ENCODE peak calls at places on chromosome 14, in eight cellular contexts. Z is endothelial cell of umbilical vein, Q is transverse colon, T is spleen, X is vagina, O is stomach, G is HCT116, H is sigmoid colon. U is an unnamed sample. For H3K9me3, the result is how much of the 10 kb centered on the place peaks cover.

GRCh38 chr14:64841121-64841611 is 38.5 kb downstream of the SPTB start:
- DNase-seq in Z (no peak), Q (no peak), T (no peak), X (no peak), O (no peak), G (peak), H (no peak), U (no peak)

GRCh38 chr14:95162641-95163040 is 5.3 kb upstream of the DICER1 start:
- DNase-seq in Z (no peak), Q (no peak), T (no peak), X (no peak), O (no peak), G (no peak), H (no peak), U (no peak)

GRCh38 chr14:95456281-95456680 is 60.2 kb downstream of the SYNE3 start:
- DNase-seq in Z (no peak), Q (no peak), T (no peak), X (no peak), O (no peak), G (no peak), H (no peak), U (no peak)

GRCh38 chr14:74596747-74597456 is 15.1 kb downstream of the LTBP2 start:
- DNase-seq in Z (no peak), Q (no peak), T (no peak), X (no peak), O (no peak), G (no peak), H (no peak), U (no peak)

GRCh38 chr14:74950795-74951442 is 4.5 kb downstream of the PGF start:
- DNase-seq in Z (no peak), Q (peak), T (peak), X (no peak), O (peak), G (no peak), H (no peak), U (no peak)

GRCh38 chr14:65318636-65319506 is 93.7 kb upstream of the FUT8 start:
- DNase-seq in Z (no peak), Q (no peak), T (no peak), X (no peak), O (no peak), G (no peak), H (no peak), U (no peak)

GRCh38 chr14:61965030-61965745 is 203.0 kb downstream of the SNAPC1 start:
- DNase-seq in Z (no peak), Q (no peak), T (no peak), X (no peak), O (no peak), G (no peak), H (no peak), U (no peak)

GRCh38 chr14:61927521-61927920 is 165.3 kb downstream of the SNAPC1 start:
- DNase-seq in Z (no peak), Q (no peak), T (no peak), X (no peak), O (no peak), G (no peak), H (no peak), U (no peak)

GRCh38 chr14:61847861-61848260 is 85.6 kb downstream of the SNAPC1 start:
- DNase-seq in Z (no peak), Q (no peak), T (no peak), X (no peak), O (no peak), G (no peak), H (no peak), U (no peak)

GRCh38 chr14:91398707-91399106 is 18.9 kb downstream of the CCDC88C start:
- DNase-seq in Z (no peak), Q (no peak), T (peak), X (no peak), O (no peak), G (no peak), H (no peak), U (no peak)

GRCh38 chr14:101405171-101405883 is 156.0 kb upstream of the DIO3 start:
- DNase-seq in Z (no peak), Q (peak), T (no peak), X (no peak), O (peak), G (no peak), H (no peak), U (no peak)

GRCh38 chr14:53500191-53500590 is 347.1 kb upstream of the DDHD1 start:
- DNase-seq in Z (no peak), Q (no peak), T (no peak), X (no peak), O (no peak), G (no peak), H (no peak), U (no peak)

GRCh38 chr14:92465353-92466067 is 48.1 kb upstream of the RIN3 start:
- DNase-seq in Z (no peak), Q (no peak), T (peak), X (no peak), O (no peak), G (no peak), H (peak), U (no peak)

GRCh38 chr14:94929354-94929753 is 159.4 kb upstream of the GSC start:
- DNase-seq in Z (no peak), Q (no peak), T (no peak), X (no peak), O (no peak), G (no peak), H (no peak), U (no peak)

GRCh38 chr14:95485222-95485819 is 31.1 kb downstream of the SYNE3 start:
- DNase-seq in Z (no peak), Q (no peak), T (no peak), X (no peak), O (no peak), G (no peak), H (no peak), U (no peak)

GRCh38 chr14:36522347-36522971 is 2.4 kb upstream of the NKX2-1 start:
- DNase-seq in Z (no peak), Q (no peak), T (no peak), X (no peak), O (no peak), G (no peak), H (no peak), U (peak)

GRCh38 chr14:38248629-38249028 is 7.3 kb downstream of the CLEC14A start:
- DNase-seq in Z (no peak), Q (no peak), T (no peak), X (no peak), O (no peak), G (no peak), H (no peak), U (no peak)

GRCh38 chr14:49945448-49946319 is 52.8 kb downstream of the ARF6 start:
- DNase-seq in Z (no peak), Q (no peak), T (no peak), X (no peak), O (no peak), G (no peak), H (no peak), U (no peak)

GRCh38 chr14:86540636-86541247 is 1010.8 kb downstream of the FLRT2 start:
- DNase-seq in Z (no peak), Q (no peak), T (no peak), X (no peak), O (no peak), G (no peak), H (no peak), U (no peak)

GRCh38 chr14:85686908-85687307 is 157.0 kb downstream of the FLRT2 start:
- DNase-seq in Z (no peak), Q (no peak), T (no peak), X (no peak), O (no peak), G (no peak), H (no peak), U (no peak)

GRCh38 chr14:91858536-91859275 is 8.6 kb downstream of the TC2N start:
- DNase-seq in Z (peak), Q (no peak), T (no peak), X (no peak), O (no peak), G (peak), H (no peak), U (no peak)

GRCh38 chr14:28242895-28243294 is 523.7 kb upstream of the FOXG1 start:
- DNase-seq in Z (no peak), Q (no peak), T (no peak), X (no peak), O (no peak), G (no peak), H (no peak), U (no peak)

GRCh38 chr14:57879516-57879915 is 13.6 kb upstream of the SLC35F4 start:
- DNase-seq in Z (no peak), Q (no peak), T (no peak), X (no peak), O (no peak), G (no peak), H (no peak), U (no peak)

GRCh38 chr14:32307881-32308582 is 21.1 kb upstream of the AKAP6 start:
- DNase-seq in Z (peak), Q (peak), T (no peak), X (no peak), O (peak), G (no peak), H (no peak), U (no peak)

GRCh38 chr14:68753696-68754095 is 39.2 kb downstream of the ZFP36L1 start:
- DNase-seq in Z (no peak), Q (no peak), T (no peak), X (no peak), O (no peak), G (no peak), H (no peak), U (no peak)

GRCh38 chr14:61754627-61755381 is 7.4 kb upstream of the SNAPC1 start:
- DNase-seq in Z (peak), Q (no peak), T (no peak), X (no peak), O (no peak), G (no peak), H (no peak), U (no peak)

GRCh38 chr14:44962573-44963528 is 861 bp downstream of the TOGARAM1 start:
- DNase-seq in Z (peak), Q (peak), T (peak), X (no peak), O (peak), G (no peak), H (peak), U (no peak)

DNA sequence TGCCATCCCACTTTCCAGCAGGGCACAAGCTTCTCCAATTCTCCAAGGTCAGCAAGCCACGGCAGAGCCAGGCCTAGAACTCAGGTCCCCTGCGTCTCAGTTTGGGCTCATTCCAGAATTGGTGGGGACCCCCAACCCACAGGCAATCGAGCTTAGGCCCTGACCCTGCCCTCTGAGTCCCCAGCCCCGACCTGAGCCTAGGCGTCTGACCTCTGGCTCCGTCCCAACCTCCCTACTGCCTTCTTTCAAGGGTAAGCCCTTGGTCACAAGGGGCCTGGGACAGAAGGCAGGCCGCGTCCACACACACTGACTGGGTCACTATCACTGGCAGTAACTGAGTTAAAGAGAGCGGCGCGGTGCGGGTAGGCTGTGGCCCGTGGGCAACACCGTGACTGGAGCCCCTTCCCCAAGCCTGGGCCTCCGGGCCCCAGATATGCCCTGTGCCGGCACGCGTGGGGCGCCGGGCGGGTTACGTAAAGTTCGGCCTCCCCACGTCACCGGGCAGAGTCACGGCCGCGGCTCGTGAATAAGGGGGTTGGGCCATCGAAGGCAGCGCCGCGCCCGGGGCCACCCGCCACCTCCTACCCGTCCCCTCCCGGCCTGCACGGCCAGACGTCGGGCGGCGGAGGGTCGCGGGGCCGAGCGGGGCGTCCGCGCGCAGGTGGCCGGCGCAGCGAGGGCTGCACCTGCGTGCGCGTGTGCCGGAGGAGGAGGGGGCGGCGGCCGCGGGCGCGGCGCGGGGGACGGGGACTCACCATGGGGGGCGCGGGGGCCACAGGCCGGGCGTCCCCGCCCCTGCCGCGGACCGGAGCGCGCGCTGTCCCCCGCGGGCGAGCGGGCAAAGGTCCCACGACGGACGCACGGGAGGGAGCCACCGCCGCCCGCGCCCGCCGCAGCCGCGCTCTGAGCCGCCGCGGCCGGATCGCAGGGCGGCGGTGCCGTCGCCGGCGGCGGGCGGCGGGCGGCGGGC is 517 bp downstream of the ANKRD9 start:
- DNase-seq in Z (peak), Q (peak), T (peak), X (no peak), O (peak), G (no peak), H (peak), U (peak)
- TF ChIP-seq POLR2A in Z (no peak), Q (peak), T (no peak), X (peak), O (no peak), G (no peak), H (no peak), U (no peak)

GRCh38 chr14:26835949-26836570 is 238.2 kb upstream of the NOVA1 start:
- DNase-seq in Z (peak), Q (no peak), T (no peak), X (no peak), O (no peak), G (no peak), H (no peak), U (no peak)
- H3K9me3 ChIP-seq in Z (under half), Q (under half), T (under half), X (under half), O (under half), G (under half), H (under half), U (under half)

GRCh38 chr14:103349982-103350381 is 15.9 kb downstream of the EIF5 start:
- DNase-seq in Z (no peak), Q (no peak), T (no peak), X (no peak), O (no peak), G (no peak), H (peak), U (no peak)
- TF ChIP-seq POLR2AphosphoS5 in Z (no peak), Q (no peak), T (no peak), X (no peak), O (no peak), G (no peak), H (no peak), U (no peak)

DNA sequence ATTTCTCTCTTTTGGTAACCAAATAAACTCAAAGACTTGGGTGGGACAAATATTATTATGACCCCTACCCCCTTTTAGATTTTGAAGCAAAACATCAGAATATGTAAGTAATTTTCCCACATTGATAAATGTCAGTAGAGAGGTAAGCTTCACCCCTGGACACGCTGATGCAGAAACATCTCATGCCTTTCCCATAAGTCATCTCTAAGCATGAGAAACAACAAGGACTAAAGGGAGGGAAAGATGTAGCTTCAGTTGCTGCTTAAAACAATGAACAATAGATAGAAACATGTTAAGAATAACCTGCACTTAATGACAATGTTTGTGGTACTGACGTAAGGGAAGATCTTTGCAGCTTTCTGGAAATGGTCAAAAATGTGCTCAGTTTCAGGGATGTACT is 56.3 kb upstream of the SLC8A3 start:
- DNase-seq in Z (no peak), Q (no peak), T (no peak), X (no peak), O (no peak), G (no peak), H (no peak), U (no peak)
- TF ChIP-seq POLR2A in Z (no peak), Q (no peak), T (no peak), X (no peak), O (no peak), G (no peak), H (no peak), U (no peak)

GRCh38 chr14:100004392-100004791 is 60.8 kb upstream of the EVL start:
- DNase-seq in Z (no peak), Q (no peak), T (no peak), X (no peak), O (no peak), G (peak), H (no peak), U (no peak)
- H3K9me3 ChIP-seq in Z (under half), Q (under half), T (under half), X (under half), O (under half), G (under half), H (under half), U (under half)

GRCh38 chr14:105526781-105527380 is 498 bp downstream of the TMEM121 start:
- DNase-seq in Z (no peak), Q (no peak), T (peak), X (no peak), O (no peak), G (no peak), H (no peak), U (no peak)

GRCh38 chr14:105528197-105528858 is 1.9 kb downstream of the TMEM121 start:
- DNase-seq in Z (peak), Q (peak), T (peak), X (no peak), O (peak), G (no peak), H (peak), U (peak)

GRCh38 chr14:105525326-105525725 is 1.1 kb upstream of the TMEM121 start:
- DNase-seq in Z (no peak), Q (no peak), T (no peak), X (no peak), O (no peak), G (no peak), H (no peak), U (no peak)

GRCh38 chr14:105527381-105528196 is 1.2 kb downstream of the TMEM121 start:
- DNase-seq in Z (no peak), Q (no peak), T (peak), X (no peak), O (no peak), G (no peak), H (no peak), U (no peak)

DNA sequence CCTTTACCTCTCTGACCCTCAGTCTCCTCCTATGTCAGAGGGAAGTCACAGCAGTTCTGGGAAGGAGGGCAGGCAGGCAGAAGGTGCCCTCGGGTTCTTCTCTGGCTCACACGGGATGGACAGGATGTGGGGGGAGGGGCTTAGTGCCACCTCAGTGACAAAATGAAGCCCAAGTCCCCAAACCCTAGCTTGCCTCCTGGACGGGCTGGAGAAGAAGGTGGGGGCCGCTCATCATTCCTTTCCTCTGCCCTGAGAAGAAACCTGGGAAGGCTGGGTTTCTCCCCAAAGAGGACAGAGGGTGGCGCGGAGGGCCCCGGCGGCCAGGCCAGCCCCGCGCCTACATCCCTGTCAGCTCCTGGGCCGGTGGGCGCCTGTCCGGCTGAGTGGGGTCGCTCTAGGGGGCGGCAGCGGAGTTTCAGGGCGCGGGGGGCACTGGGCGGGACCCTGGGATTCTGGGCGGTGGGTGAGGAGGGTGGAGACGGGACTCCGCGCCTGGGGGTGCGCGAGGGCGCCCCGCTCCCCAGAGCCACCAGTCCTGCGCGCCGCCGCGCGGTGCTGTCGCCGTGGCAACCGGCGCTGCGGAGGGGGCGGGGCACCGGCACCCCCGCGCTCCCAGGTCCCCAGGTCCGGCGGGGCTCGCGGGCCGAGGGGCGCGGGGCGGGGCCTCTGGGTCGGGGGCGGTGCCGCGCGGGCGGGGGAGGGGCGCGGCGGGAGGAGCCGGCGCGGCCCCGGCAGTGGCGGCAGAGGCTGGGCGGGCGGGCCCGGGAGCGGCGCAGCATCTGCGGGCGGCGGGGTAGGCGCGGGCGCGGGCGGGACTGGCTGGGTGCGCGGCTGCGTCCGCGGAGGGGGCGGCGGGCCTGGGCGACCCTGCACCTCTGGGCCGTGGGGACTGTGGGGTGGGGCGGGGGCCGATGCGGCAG is at the start of gene TMEM121:
- DNase-seq in Z (no peak), Q (peak), T (peak), X (no peak), O (no peak), G (no peak), H (no peak), U (peak)
- TF ChIP-seq POLR2AphosphoS5 in Z (no peak), Q (no peak), T (no peak), X (no peak), O (no peak), G (no peak), H (no peak), U (no peak)

GRCh38 chr14:72878746-72879145 is 15.2 kb downstream of the DPF3 start:
- DNase-seq in Z (no peak), Q (no peak), T (no peak), X (no peak), O (no peak), G (no peak), H (no peak), U (no peak)
- TF ChIP-seq POLR2A in Z (no peak), Q (no peak), T (no peak), X (no peak), O (no peak), G (no peak), H (no peak), U (no peak)

GRCh38 chr14:103201801-103202200 is 78.5 kb downstream of the TNFAIP2 start:
- DNase-seq in Z (no peak), Q (no peak), T (no peak), X (no peak), O (no peak), G (no peak), H (peak), U (no peak)
- H3K9me3 ChIP-seq in Z (under half), Q (under half), T (half or more), X (under half), O (under half), G (under half), H (under half), U (under half)

U was measured in upper lobe of left lung.